ENCODE peak calls at places on chromosomes 5 and 9, in seven cellular contexts. One of them, this sample, is unnamed.

GRCh38 chr9:136886610-136887597 is 588 bp downstream of the TRAF2 start:
- DNase-seq in GM12878: no peak
- DNase-seq in HepG2: no peak
- DNase-seq in SK-N-SH: peak
- DNase-seq in K562: peak
- DNase-seq in HCT116: no peak
- DNase-seq in H1: peak
- DNase-seq in this sample: no peak

GRCh38 chr5:174311531-174312269 is 266.2 kb downstream of the NSG2 start:
- DNase-seq in GM12878: no peak
- DNase-seq in H1: peak
- DNase-seq in HCT116: no peak
- DNase-seq in SK-N-SH: peak
- DNase-seq in HepG2: peak
- DNase-seq in K562: peak
- DNase-seq in this sample: peak

GRCh38 chr9:77807295-77807694 is 159.2 kb upstream of the GNA14 start:
- DNase-seq in K562: no peak
- DNase-seq in GM12878: no peak
- DNase-seq in HCT116: no peak
- DNase-seq in HepG2: peak
- DNase-seq in SK-N-SH: no peak
- DNase-seq in H1: no peak
- DNase-seq in this sample: no peak

GRCh38 chr9:105132576-105132975 is 111.9 kb upstream of the SLC44A1 start:
- DNase-seq in GM12878: no peak
- DNase-seq in HCT116: peak
- DNase-seq in HepG2: peak
- DNase-seq in K562: no peak
- DNase-seq in SK-N-SH: no peak
- DNase-seq in H1: no peak
- DNase-seq in this sample: no peak

GRCh38 chr5:139903805-139904565 is 108.4 kb downstream of the PSD2 start:
- DNase-seq in HCT116: no peak
- DNase-seq in SK-N-SH: peak
- DNase-seq in GM12878: no peak
- DNase-seq in H1: peak
- DNase-seq in K562: no peak
- DNase-seq in HepG2: no peak
- DNase-seq in this sample: no peak

GRCh38 chr9:92770005-92770995 is 5.7 kb upstream of the BICD2 start:
- DNase-seq in SK-N-SH: no peak
- DNase-seq in HCT116: no peak
- DNase-seq in K562: peak
- DNase-seq in H1: no peak
- DNase-seq in GM12878: no peak
- DNase-seq in HepG2: peak
- DNase-seq in this sample: no peak

GRCh38 chr5:141490771-141491170 is 1.9 kb downstream of the PCDHGC5 start:
- DNase-seq in H1: no peak
- DNase-seq in SK-N-SH: no peak
- DNase-seq in GM12878: no peak
- DNase-seq in K562: no peak
- DNase-seq in HCT116: no peak
- DNase-seq in HepG2: no peak
- DNase-seq in this sample: no peak

GRCh38 chr9:114412057-114412683 is 24.4 kb upstream of the AKNA start:
- DNase-seq in K562: no peak
- DNase-seq in H1: no peak
- DNase-seq in HCT116: no peak
- DNase-seq in HepG2: no peak
- DNase-seq in SK-N-SH: no peak
- DNase-seq in GM12878: no peak
- DNase-seq in this sample: no peak

GRCh38 chr9:124140941-124141568 is 116.7 kb upstream of the NEK6 start:
- DNase-seq in GM12878: no peak
- DNase-seq in HCT116: no peak
- DNase-seq in K562: no peak
- DNase-seq in H1: peak
- DNase-seq in SK-N-SH: no peak
- DNase-seq in HepG2: no peak
- DNase-seq in this sample: no peak

GRCh38 chr9:14962193-14962899 is 52.1 kb upstream of the FREM1 start:
- DNase-seq in HepG2: no peak
- DNase-seq in SK-N-SH: no peak
- DNase-seq in K562: no peak
- DNase-seq in GM12878: no peak
- DNase-seq in HCT116: no peak
- DNase-seq in H1: no peak
- DNase-seq in this sample: no peak

GRCh38 chr9:24044576-24044975 is 218.5 kb upstream of the ELAVL2 start:
- DNase-seq in H1: no peak
- DNase-seq in HepG2: no peak
- DNase-seq in HCT116: no peak
- DNase-seq in GM12878: peak
- DNase-seq in SK-N-SH: no peak
- DNase-seq in K562: no peak
- DNase-seq in this sample: no peak

GRCh38 chr9:24035816-24036215 is 209.8 kb upstream of the ELAVL2 start:
- DNase-seq in SK-N-SH: no peak
- DNase-seq in HepG2: no peak
- DNase-seq in HCT116: no peak
- DNase-seq in H1: no peak
- DNase-seq in GM12878: no peak
- DNase-seq in K562: no peak
- DNase-seq in this sample: no peak

GRCh38 chr9:24036459-24036858 is 210.4 kb upstream of the ELAVL2 start:
- DNase-seq in SK-N-SH: no peak
- DNase-seq in H1: no peak
- DNase-seq in GM12878: no peak
- DNase-seq in HCT116: no peak
- DNase-seq in HepG2: no peak
- DNase-seq in K562: no peak
- DNase-seq in this sample: no peak

GRCh38 chr9:24045150-24045549 is 219.1 kb upstream of the ELAVL2 start:
- DNase-seq in SK-N-SH: no peak
- DNase-seq in HCT116: no peak
- DNase-seq in K562: no peak
- DNase-seq in HepG2: no peak
- DNase-seq in GM12878: no peak
- DNase-seq in H1: no peak
- DNase-seq in this sample: no peak

DNA sequence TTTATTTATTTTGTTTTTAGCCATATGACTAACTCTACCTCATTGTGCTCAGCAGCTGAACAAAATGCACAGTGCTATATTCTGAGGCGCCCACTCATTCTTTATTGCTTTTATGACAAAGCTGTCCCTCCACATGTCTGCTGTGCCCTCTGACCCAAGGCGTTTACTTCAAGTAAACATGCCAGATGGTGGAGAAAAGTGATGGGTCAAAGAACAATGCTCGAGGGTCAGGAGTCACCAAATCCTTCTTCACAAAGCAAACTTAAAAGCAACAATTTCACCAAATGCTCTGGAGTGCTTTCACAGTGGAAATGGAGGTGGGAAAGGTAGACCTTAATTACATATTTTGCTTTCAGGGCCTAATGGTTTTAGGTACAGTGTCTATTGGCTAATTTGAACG is 215.3 kb upstream of the ELAVL2 start:
- DNase-seq in HepG2: no peak
- DNase-seq in SK-N-SH: no peak
- DNase-seq in HCT116: no peak
- DNase-seq in H1: no peak
- DNase-seq in GM12878: no peak
- DNase-seq in K562: no peak
- DNase-seq in this sample: no peak
- TF ChIP-seq JUND in HepG2: no peak
- TF ChIP-seq JUND in SK-N-SH: no peak
- TF ChIP-seq JUND in HCT116: no peak
- TF ChIP-seq JUND in H1: no peak
- TF ChIP-seq JUND in GM12878: no peak
- TF ChIP-seq JUND in K562: no peak
- TF ChIP-seq JUND in this sample: no peak

DNA sequence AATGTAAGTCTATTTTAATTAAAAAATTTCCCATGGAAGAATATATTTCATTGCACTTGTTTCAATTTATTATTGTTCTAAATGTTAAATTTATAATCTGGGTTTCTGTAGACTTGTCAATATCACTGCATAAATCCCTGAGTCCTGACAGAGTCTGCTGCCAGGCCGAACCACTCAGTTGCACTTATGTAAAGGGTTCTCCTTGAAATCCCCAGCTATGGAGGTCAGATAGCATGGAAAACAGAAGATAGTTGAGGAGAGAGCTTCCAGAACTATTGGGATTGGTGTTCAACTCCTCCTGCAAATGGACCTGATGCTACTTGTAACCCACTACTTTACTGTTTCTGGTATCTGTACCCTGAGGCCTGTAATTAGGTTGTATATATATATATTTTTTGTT is 37.2 kb downstream of the KDM4C start:
- DNase-seq in SK-N-SH: no peak
- DNase-seq in HCT116: no peak
- DNase-seq in H1: no peak
- DNase-seq in HepG2: no peak
- DNase-seq in K562: no peak
- DNase-seq in GM12878: no peak
- DNase-seq in this sample: no peak
- TF ChIP-seq JUND in SK-N-SH: no peak
- TF ChIP-seq JUND in HCT116: no peak
- TF ChIP-seq JUND in H1: no peak
- TF ChIP-seq JUND in HepG2: no peak
- TF ChIP-seq JUND in K562: no peak
- TF ChIP-seq JUND in GM12878: no peak
- TF ChIP-seq JUND in this sample: no peak

DNA sequence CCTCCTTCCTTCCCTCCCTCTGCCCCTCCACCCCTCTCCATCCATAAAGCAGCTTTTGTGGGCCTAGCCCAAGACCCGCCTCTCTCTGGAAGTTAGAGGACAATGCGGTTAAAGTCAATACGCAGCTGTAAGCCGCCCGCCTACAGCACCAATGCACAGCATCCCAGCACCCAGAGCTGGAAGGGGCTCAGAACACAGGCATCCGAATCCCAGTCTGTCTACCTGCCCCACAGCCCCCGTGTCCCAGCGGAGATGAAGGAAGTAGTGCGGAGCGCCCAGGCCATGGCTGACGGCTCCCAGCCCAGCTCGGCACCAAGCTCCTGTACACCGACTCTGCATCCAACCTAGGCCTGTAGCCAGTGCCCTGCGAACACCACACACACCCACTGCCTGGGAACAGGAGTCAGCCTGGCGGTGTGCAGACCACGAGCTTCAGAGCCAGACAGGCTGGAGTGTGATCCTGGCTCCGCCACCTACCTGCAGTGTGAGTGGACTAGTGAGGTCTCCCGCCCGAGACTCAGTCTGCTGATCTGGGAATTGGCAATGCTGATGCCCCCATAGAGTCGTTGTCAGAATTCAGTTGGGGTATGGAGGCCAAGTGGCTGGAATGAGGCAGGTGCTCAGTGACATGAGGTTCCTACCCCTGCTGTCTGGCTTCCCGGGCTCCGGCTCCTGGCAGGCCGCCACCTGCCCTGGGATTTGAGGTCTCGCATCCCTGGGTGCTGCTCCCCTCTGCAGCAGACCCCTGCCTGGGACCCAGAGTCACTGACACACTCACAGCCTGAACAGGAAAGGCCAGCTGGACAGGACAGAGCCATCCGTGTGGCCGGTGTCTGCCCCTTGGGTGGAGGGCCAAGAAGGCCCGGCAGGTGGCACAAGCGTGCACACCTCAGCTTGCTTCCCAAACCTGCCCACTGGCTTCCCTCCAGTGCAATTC is 45.1 kb upstream of the RNF130 start:
- DNase-seq in HCT116: no peak
- DNase-seq in HepG2: peak
- DNase-seq in H1: peak
- DNase-seq in GM12878: no peak
- DNase-seq in SK-N-SH: peak
- DNase-seq in K562: no peak
- DNase-seq in this sample: peak
- TF ChIP-seq JUND in HCT116: no peak
- TF ChIP-seq JUND in HepG2: no peak
- TF ChIP-seq JUND in H1: no peak
- TF ChIP-seq JUND in GM12878: no peak
- TF ChIP-seq JUND in SK-N-SH: no peak
- TF ChIP-seq JUND in K562: no peak
- TF ChIP-seq JUND in this sample: no peak

GRCh38 chr5:454936-455335 is 12.0 kb downstream of the EXOC3 start:
- DNase-seq in HepG2: no peak
- DNase-seq in HCT116: no peak
- DNase-seq in SK-N-SH: no peak
- DNase-seq in H1: no peak
- DNase-seq in K562: no peak
- DNase-seq in GM12878: no peak
- DNase-seq in this sample: no peak

GRCh38 chr5:452856-453710 is 10.1 kb downstream of the EXOC3 start:
- DNase-seq in HCT116: no peak
- DNase-seq in K562: no peak
- DNase-seq in SK-N-SH: no peak
- DNase-seq in HepG2: no peak
- DNase-seq in GM12878: no peak
- DNase-seq in H1: no peak
- DNase-seq in this sample: no peak

GRCh38 chr5:455806-456205 is 12.8 kb downstream of the EXOC3 start:
- DNase-seq in HCT116: no peak
- DNase-seq in GM12878: no peak
- DNase-seq in H1: no peak
- DNase-seq in SK-N-SH: no peak
- DNase-seq in HepG2: no peak
- DNase-seq in K562: no peak
- DNase-seq in this sample: no peak

GRCh38 chr5:451587-452458 is 8.8 kb downstream of the EXOC3 start:
- DNase-seq in SK-N-SH: no peak
- DNase-seq in HCT116: no peak
- DNase-seq in GM12878: no peak
- DNase-seq in HepG2: no peak
- DNase-seq in K562: no peak
- DNase-seq in H1: no peak
- DNase-seq in this sample: no peak

GRCh38 chr5:453725-454481 is 10.9 kb downstream of the EXOC3 start:
- DNase-seq in H1: no peak
- DNase-seq in SK-N-SH: no peak
- DNase-seq in K562: no peak
- DNase-seq in HCT116: no peak
- DNase-seq in HepG2: no peak
- DNase-seq in GM12878: no peak
- DNase-seq in this sample: no peak
- TF ChIP-seq JUND in H1: no peak
- TF ChIP-seq JUND in SK-N-SH: no peak
- TF ChIP-seq JUND in K562: no peak
- TF ChIP-seq JUND in HCT116: no peak
- TF ChIP-seq JUND in HepG2: no peak
- TF ChIP-seq JUND in GM12878: no peak
- TF ChIP-seq JUND in this sample: no peak